ENCODE peak calls at places on chromosomes 11 and 22, in ten cellular contexts. One of them, this sample, is unnamed.

GRCh38 chr22:39094717-39095389 is 2.2 kb upstream of the APOBEC3H start:
- DNase-seq in cardiac muscle cell: no peak
- DNase-seq in KG1: no peak
- DNase-seq in NCI-H2029: no peak
- DNase-seq in stimulated activated CD8-positive, alpha-beta memory T cell treated with anti-CD3 and anti-CD28 coated beads, Interleukin-15, amount 100 ng/mL, for 4 hours: no peak
- DNase-seq in fibroblast of lung: no peak
- DNase-seq in activated effector memory CD4-positive, alpha-beta T cell treated with Interleukin-2 at 50 U/mL for 16 hours: peak
- DNase-seq in NCI-H1105: no peak
- DNase-seq in IMR-90: no peak
- DNase-seq in NCI-H526 treated with DMSO at 0.1 percent for 48 hours: no peak
- DNase-seq in this sample: no peak

GRCh38 chr22:37675930-37676571 is 615 bp downstream of the LGALS1 start:
- DNase-seq in cardiac muscle cell: peak
- DNase-seq in KG1: no peak
- DNase-seq in NCI-H2029: no peak
- DNase-seq in stimulated activated CD8-positive, alpha-beta memory T cell treated with anti-CD3 and anti-CD28 coated beads, Interleukin-15, amount 100 ng/mL, for 4 hours: no peak
- DNase-seq in fibroblast of lung: peak
- DNase-seq in activated effector memory CD4-positive, alpha-beta T cell treated with Interleukin-2 at 50 U/mL for 16 hours: no peak
- DNase-seq in NCI-H1105: no peak
- DNase-seq in IMR-90: no peak
- DNase-seq in NCI-H526 treated with DMSO at 0.1 percent for 48 hours: no peak
- DNase-seq in this sample: peak

GRCh38 chr11:126431401-126432064 is 76.0 kb downstream of the ST3GAL4 start:
- DNase-seq in cardiac muscle cell: peak
- DNase-seq in KG1: no peak
- DNase-seq in NCI-H2029: no peak
- DNase-seq in stimulated activated CD8-positive, alpha-beta memory T cell treated with anti-CD3 and anti-CD28 coated beads, Interleukin-15, amount 100 ng/mL, for 4 hours: no peak
- DNase-seq in fibroblast of lung: peak
- DNase-seq in activated effector memory CD4-positive, alpha-beta T cell treated with Interleukin-2 at 50 U/mL for 16 hours: no peak
- DNase-seq in NCI-H1105: no peak
- DNase-seq in IMR-90: peak
- DNase-seq in NCI-H526 treated with DMSO at 0.1 percent for 48 hours: no peak
- DNase-seq in this sample: no peak

GRCh38 chr11:102882389-102883024 is 7.7 kb upstream of the MMP12 start:
- DNase-seq in cardiac muscle cell: no peak
- DNase-seq in KG1: no peak
- DNase-seq in NCI-H2029: no peak
- DNase-seq in stimulated activated CD8-positive, alpha-beta memory T cell treated with anti-CD3 and anti-CD28 coated beads, Interleukin-15, amount 100 ng/mL, for 4 hours: no peak
- DNase-seq in fibroblast of lung: no peak
- DNase-seq in activated effector memory CD4-positive, alpha-beta T cell treated with Interleukin-2 at 50 U/mL for 16 hours: no peak
- DNase-seq in NCI-H1105: no peak
- DNase-seq in IMR-90: peak
- DNase-seq in NCI-H526 treated with DMSO at 0.1 percent for 48 hours: no peak
- DNase-seq in this sample: no peak

GRCh38 chr11:35180311-35181233 is 41.6 kb downstream of the CD44 start:
- DNase-seq in cardiac muscle cell: no peak
- DNase-seq in KG1: no peak
- DNase-seq in NCI-H2029: no peak
- DNase-seq in stimulated activated CD8-positive, alpha-beta memory T cell treated with anti-CD3 and anti-CD28 coated beads, Interleukin-15, amount 100 ng/mL, for 4 hours: no peak
- DNase-seq in fibroblast of lung: no peak
- DNase-seq in activated effector memory CD4-positive, alpha-beta T cell treated with Interleukin-2 at 50 U/mL for 16 hours: no peak
- DNase-seq in NCI-H1105: no peak
- DNase-seq in IMR-90: peak
- DNase-seq in NCI-H526 treated with DMSO at 0.1 percent for 48 hours: no peak
- DNase-seq in this sample: no peak

GRCh38 chr11:9574806-9575530 is 1.5 kb downstream of the WEE1 start:
- DNase-seq in cardiac muscle cell: peak
- DNase-seq in KG1: no peak
- DNase-seq in NCI-H2029: peak
- DNase-seq in stimulated activated CD8-positive, alpha-beta memory T cell treated with anti-CD3 and anti-CD28 coated beads, Interleukin-15, amount 100 ng/mL, for 4 hours: no peak
- DNase-seq in fibroblast of lung: peak
- DNase-seq in activated effector memory CD4-positive, alpha-beta T cell treated with Interleukin-2 at 50 U/mL for 16 hours: peak
- DNase-seq in NCI-H1105: peak
- DNase-seq in IMR-90: peak
- DNase-seq in NCI-H526 treated with DMSO at 0.1 percent for 48 hours: peak
- DNase-seq in this sample: peak

GRCh38 chr11:69381681-69382130 is 87.8 kb downstream of the MYEOV start:
- DNase-seq in cardiac muscle cell: no peak
- DNase-seq in KG1: no peak
- DNase-seq in NCI-H2029: no peak
- DNase-seq in stimulated activated CD8-positive, alpha-beta memory T cell treated with anti-CD3 and anti-CD28 coated beads, Interleukin-15, amount 100 ng/mL, for 4 hours: no peak
- DNase-seq in fibroblast of lung: no peak
- DNase-seq in activated effector memory CD4-positive, alpha-beta T cell treated with Interleukin-2 at 50 U/mL for 16 hours: no peak
- DNase-seq in NCI-H1105: no peak
- DNase-seq in IMR-90: no peak
- DNase-seq in NCI-H526 treated with DMSO at 0.1 percent for 48 hours: no peak
- DNase-seq in this sample: peak

GRCh38 chr22:43848366-43849171 is 13.7 kb downstream of the SULT4A1 start:
- DNase-seq in cardiac muscle cell: peak
- DNase-seq in KG1: no peak
- DNase-seq in NCI-H2029: peak
- DNase-seq in stimulated activated CD8-positive, alpha-beta memory T cell treated with anti-CD3 and anti-CD28 coated beads, Interleukin-15, amount 100 ng/mL, for 4 hours: no peak
- DNase-seq in fibroblast of lung: peak
- DNase-seq in activated effector memory CD4-positive, alpha-beta T cell treated with Interleukin-2 at 50 U/mL for 16 hours: no peak
- DNase-seq in NCI-H1105: peak
- DNase-seq in IMR-90: peak
- DNase-seq in NCI-H526 treated with DMSO at 0.1 percent for 48 hours: no peak
- DNase-seq in this sample: peak